ENCODE peak calls at places on chromosomes 4 and X, in ten cellular contexts. One of them, this sample, is unnamed.

GRCh38 chr4:101259876-101260275 is 87.5 kb downstream of the PPP3CA start:
- DNase-seq in ELR: peak; percentile 17
- DNase-seq in ELF-1: no peak
- DNase-seq in AG04449: no peak
- DNase-seq in CD8-positive, alpha-beta memory T cell: no peak
- DNase-seq in frontal cortex: no peak
- DNase-seq in suprapubic skin: no peak
- DNase-seq in left lung: no peak
- DNase-seq in T-helper 17 cell: no peak
- DNase-seq in DND-41: no peak
- DNase-seq in this sample: no peak

GRCh38 chrX:17000751-17001150 is 54.3 kb downstream of the REPS2 start:
- DNase-seq in ELR: no peak
- DNase-seq in ELF-1: no peak
- DNase-seq in AG04449: no peak
- DNase-seq in CD8-positive, alpha-beta memory T cell: no peak
- DNase-seq in frontal cortex: no peak
- DNase-seq in suprapubic skin: no peak
- DNase-seq in left lung: no peak
- DNase-seq in T-helper 17 cell: no peak
- DNase-seq in DND-41: no peak
- DNase-seq in this sample: no peak

GRCh38 chr4:7302781-7303180 is 110.4 kb downstream of the SORCS2 start:
- DNase-seq in ELR: no peak
- DNase-seq in ELF-1: no peak
- DNase-seq in AG04449: no peak
- DNase-seq in CD8-positive, alpha-beta memory T cell: no peak
- DNase-seq in frontal cortex: no peak
- DNase-seq in suprapubic skin: no peak
- DNase-seq in left lung: peak; percentile 57
- DNase-seq in T-helper 17 cell: no peak
- DNase-seq in DND-41: no peak
- DNase-seq in this sample: no peak

GRCh38 chrX:119389854-119390501 is 9.2 kb upstream of the SLC25A43 start:
- DNase-seq in ELR: no peak
- DNase-seq in ELF-1: peak; percentile 71
- DNase-seq in AG04449: no peak
- DNase-seq in CD8-positive, alpha-beta memory T cell: no peak
- DNase-seq in frontal cortex: no peak
- DNase-seq in suprapubic skin: no peak
- DNase-seq in left lung: no peak
- DNase-seq in T-helper 17 cell: no peak
- DNase-seq in DND-41: no peak
- DNase-seq in this sample: no peak

GRCh38 chr4:74098628-74098995 is 383 bp downstream of the CXCL2 start:
- DNase-seq in ELR: peak; percentile 31
- DNase-seq in ELF-1: peak; percentile 3
- DNase-seq in AG04449: no peak
- DNase-seq in CD8-positive, alpha-beta memory T cell: no peak
- DNase-seq in frontal cortex: no peak
- DNase-seq in suprapubic skin: no peak
- DNase-seq in left lung: peak; percentile 76
- DNase-seq in T-helper 17 cell: no peak
- DNase-seq in DND-41: no peak
- DNase-seq in this sample: no peak

GRCh38 chr4:8364848-8365350 is 75.6 kb downstream of the ACOX3 start:
- DNase-seq in ELR: no peak
- DNase-seq in ELF-1: no peak
- DNase-seq in AG04449: no peak
- DNase-seq in CD8-positive, alpha-beta memory T cell: no peak
- DNase-seq in frontal cortex: no peak
- DNase-seq in suprapubic skin: no peak
- DNase-seq in left lung: peak; percentile 49
- DNase-seq in T-helper 17 cell: no peak
- DNase-seq in DND-41: no peak
- DNase-seq in this sample: no peak

GRCh38 chrX:100409316-100410082 is 574 bp downstream of the PCDH19 start:
- DNase-seq in ELR: no peak
- DNase-seq in ELF-1: peak; percentile 35
- DNase-seq in AG04449: no peak
- DNase-seq in CD8-positive, alpha-beta memory T cell: no peak
- DNase-seq in frontal cortex: peak; percentile 29
- DNase-seq in suprapubic skin: no peak
- DNase-seq in left lung: no peak
- DNase-seq in T-helper 17 cell: no peak
- DNase-seq in DND-41: no peak
- DNase-seq in this sample: peak; percentile 32

GRCh38 chr4:38943355-38943754 is 75.7 kb downstream of the FAM114A1 start:
- DNase-seq in ELR: no peak
- DNase-seq in ELF-1: no peak
- DNase-seq in AG04449: no peak
- DNase-seq in CD8-positive, alpha-beta memory T cell: no peak
- DNase-seq in frontal cortex: no peak
- DNase-seq in suprapubic skin: no peak
- DNase-seq in left lung: no peak
- DNase-seq in T-helper 17 cell: no peak
- DNase-seq in DND-41: no peak
- DNase-seq in this sample: no peak

GRCh38 chrX:153766098-153766817 is 2.2 kb downstream of the PLXNB3 start:
- DNase-seq in ELR: peak; percentile 84
- DNase-seq in ELF-1: peak; percentile 63
- DNase-seq in AG04449: peak; percentile 3
- DNase-seq in CD8-positive, alpha-beta memory T cell: no peak
- DNase-seq in frontal cortex: peak; percentile 70
- DNase-seq in suprapubic skin: no peak
- DNase-seq in left lung: peak; percentile 58
- DNase-seq in T-helper 17 cell: no peak
- DNase-seq in DND-41: peak; percentile 78
- DNase-seq in this sample: no peak

GRCh38 chr4:102386966-102387365 is 41.7 kb upstream of the SLC39A8 start:
- DNase-seq in ELR: no peak
- DNase-seq in ELF-1: no peak
- DNase-seq in AG04449: no peak
- DNase-seq in CD8-positive, alpha-beta memory T cell: no peak
- DNase-seq in frontal cortex: no peak
- DNase-seq in suprapubic skin: no peak
- DNase-seq in left lung: no peak
- DNase-seq in T-helper 17 cell: no peak
- DNase-seq in DND-41: no peak
- DNase-seq in this sample: no peak

GRCh38 chrX:39854772-39855747 is 242.7 kb downstream of the BCOR start:
- DNase-seq in ELR: no peak
- DNase-seq in ELF-1: no peak
- DNase-seq in AG04449: no peak
- DNase-seq in CD8-positive, alpha-beta memory T cell: peak; percentile 89
- DNase-seq in frontal cortex: no peak
- DNase-seq in suprapubic skin: no peak
- DNase-seq in left lung: no peak
- DNase-seq in T-helper 17 cell: peak; percentile 72
- DNase-seq in DND-41: peak; percentile 83
- DNase-seq in this sample: no peak

This sample was measured in HuH-7.5.